ENCODE peak calls at places on chromosomes 5 and 9, in seven cellular contexts. E is kidney epithelial cell; C is fibroblast of villous mesenchyme; S is CD8-positive, alpha-beta T cell; G is cardiac fibroblast; O is cardiac muscle cell; Z is tibial nerve. X is an unnamed sample.

GRCh38 chr5:147901555-147901954 is 4.8 kb downstream of the C5orf46 start:
- DNase-seq in E (no peak), C (peak), S (no peak), G (peak), O (peak), Z (no peak), X (no peak)

GRCh38 chr5:1500411-1501091 is 23.2 kb downstream of the LPCAT1 start:
- DNase-seq in E (no peak), C (no peak), S (no peak), G (peak), O (peak), Z (peak), X (no peak)

GRCh38 chr5:154762261-154762660 is 7.1 kb downstream of the LARP1 start:
- DNase-seq in E (no peak), C (no peak), S (no peak), G (no peak), O (no peak), Z (no peak), X (no peak)

GRCh38 chr9:130537346-130538050 is 41.9 kb upstream of the FUBP3 start:
- DNase-seq in E (no peak), C (no peak), S (no peak), G (peak), O (peak), Z (no peak), X (no peak)

GRCh38 chr9:128550770-128551651 is 1.4 kb upstream of the SPTAN1 start:
- DNase-seq in E (no peak), C (peak), S (no peak), G (peak), O (peak), Z (no peak), X (no peak)

GRCh38 chr5:162096448-162096847 is 28.9 kb downstream of the GABRG2 start:
- DNase-seq in E (no peak), C (no peak), S (no peak), G (no peak), O (no peak), Z (no peak), X (peak)

GRCh38 chr9:69265891-69266290 is 59.1 kb upstream of the ENTREP1 start:
- DNase-seq in E (no peak), C (no peak), S (no peak), G (peak), O (peak), Z (no peak), X (no peak)

GRCh38 chr5:39648539-39649200 is 223.9 kb upstream of the DAB2 start:
- DNase-seq in E (peak), C (peak), S (no peak), G (no peak), O (no peak), Z (no peak), X (peak)

GRCh38 chr5:17398439-17398838 is 99.6 kb upstream of the TAF11L2 start:
- DNase-seq in E (peak), C (peak), S (no peak), G (peak), O (peak), Z (no peak), X (no peak)

GRCh38 chr5:158695595-158696330 is 404.0 kb downstream of the EBF1 start:
- DNase-seq in E (no peak), C (peak), S (peak), G (peak), O (peak), Z (peak), X (peak)
- TF ChIP-seq CTCF in E (peak), C (peak), S (peak), G (peak), O (peak), Z (peak), X (peak)

GRCh38 chr5:149271195-149271716 is 403 bp upstream of the AFAP1L1 start:
- DNase-seq in E (no peak), C (peak), S (no peak), G (no peak), O (no peak), Z (no peak), X (no peak)

GRCh38 chr5:149271717-149272558 is at the start of gene AFAP1L1:
- DNase-seq in E (no peak), C (peak), S (no peak), G (peak), O (peak), Z (peak), X (no peak)

GRCh38 chr5:149273950-149274349 is 2.3 kb downstream of the AFAP1L1 start:
- DNase-seq in E (no peak), C (no peak), S (no peak), G (no peak), O (no peak), Z (no peak), X (no peak)

GRCh38 chr5:149274964-149275363 is 3.3 kb downstream of the AFAP1L1 start:
- DNase-seq in E (no peak), C (no peak), S (no peak), G (peak), O (no peak), Z (no peak), X (no peak)

DNA sequence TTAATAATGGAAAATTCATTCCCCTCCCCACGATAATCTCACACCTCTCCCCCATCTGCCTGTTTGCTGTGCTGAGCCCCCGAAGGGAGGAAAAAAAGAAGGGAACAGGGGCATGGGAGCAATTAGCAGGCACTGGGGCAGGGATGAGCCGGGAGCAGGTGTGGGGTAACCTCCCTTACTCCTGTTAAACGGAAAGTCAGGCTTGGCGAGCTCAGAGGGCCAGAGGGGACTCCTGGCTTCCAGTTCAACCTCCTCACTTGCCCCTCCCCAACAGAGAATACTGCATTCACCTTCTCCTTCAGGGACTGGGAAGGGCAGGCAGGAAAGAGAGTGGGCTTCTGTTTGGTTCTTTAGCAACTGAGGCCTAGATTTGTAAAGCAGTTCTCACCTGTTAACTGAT is 1.6 kb downstream of the AFAP1L1 start:
- DNase-seq in E (no peak), C (no peak), S (no peak), G (no peak), O (no peak), Z (no peak), X (no peak)
- H3K4me3 ChIP-seq in E (no peak), C (no peak), S (no peak), G (no peak), O (no peak), Z (no peak), X (no peak)

DNA sequence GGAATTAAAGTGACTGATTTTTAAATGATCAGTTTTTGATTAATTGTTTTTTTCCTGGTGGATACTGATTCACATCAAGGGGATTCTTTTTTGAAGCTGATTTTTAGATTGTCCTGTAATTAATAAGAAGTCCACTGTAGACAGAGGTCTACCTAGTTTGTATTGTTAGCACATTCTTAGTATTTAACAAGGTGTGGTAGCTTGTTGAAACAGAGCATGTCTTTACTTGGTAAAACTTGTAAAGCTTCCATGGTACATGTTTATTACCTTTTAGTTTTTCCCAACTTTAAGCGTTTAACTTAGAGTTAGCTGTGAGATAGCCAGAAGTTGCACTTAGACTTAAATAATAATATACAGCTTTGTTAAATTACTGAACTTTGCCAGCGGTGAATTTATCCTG is 1.5 kb downstream of the BTF3 start:
- DNase-seq in E (no peak), C (no peak), S (no peak), G (no peak), O (no peak), Z (no peak), X (no peak)
- TF ChIP-seq CTCF in E (no peak), C (no peak), S (no peak), G (no peak), O (no peak), Z (no peak), X (no peak)

DNA sequence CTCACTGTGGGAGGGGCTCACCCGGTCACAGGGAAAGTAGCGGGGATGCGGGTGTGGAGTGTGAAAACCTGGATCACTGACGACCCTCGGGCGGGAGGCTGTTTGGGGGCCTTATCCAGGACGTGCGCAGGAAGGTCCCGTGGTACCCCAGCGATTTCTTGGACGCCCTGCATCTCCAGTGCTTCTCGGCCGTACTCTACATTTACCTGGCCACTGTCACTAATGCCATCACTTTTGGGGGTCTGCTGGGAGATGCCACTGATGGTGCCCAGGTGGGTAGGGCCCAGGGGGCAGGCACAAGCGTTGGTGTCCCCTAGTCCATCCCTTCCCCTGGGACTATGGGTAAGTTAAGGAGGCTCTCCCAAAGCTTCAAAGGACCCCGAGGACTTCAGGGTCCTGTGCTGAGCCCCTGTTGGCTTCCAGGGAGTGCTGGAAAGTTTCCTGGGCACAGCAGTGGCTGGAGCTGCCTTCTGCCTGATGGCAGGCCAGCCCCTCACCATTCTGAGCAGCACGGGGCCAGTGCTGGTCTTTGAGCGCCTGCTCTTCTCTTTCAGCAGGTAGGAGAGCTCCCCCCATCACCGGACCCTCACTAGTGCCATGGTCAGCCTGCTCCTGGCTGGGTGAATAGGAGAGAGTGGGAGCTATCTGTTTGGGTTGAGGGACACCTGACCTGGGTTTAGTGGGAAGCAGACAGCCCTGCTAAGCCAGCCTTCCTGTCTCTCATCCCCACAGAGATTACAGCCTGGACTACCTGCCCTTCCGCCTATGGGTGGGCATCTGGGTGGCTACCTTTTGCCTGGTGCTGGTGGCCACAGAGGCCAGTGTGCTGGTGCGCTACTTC is 3.9 kb downstream of the SLC4A9 start:
- DNase-seq in E (no peak), C (no peak), S (no peak), G (no peak), O (no peak), Z (no peak), X (no peak)
- H3K4me3 ChIP-seq in E (peak), C (peak), S (peak), G (peak), O (peak), Z (no peak), X (peak)

GRCh38 chr5:11892832-11893231 is 11.4 kb downstream of the CTNND2 start:
- DNase-seq in E (no peak), C (no peak), S (no peak), G (no peak), O (no peak), Z (no peak), X (no peak)

GRCh38 chr5:11894992-11895391 is 9.3 kb downstream of the CTNND2 start:
- DNase-seq in E (no peak), C (no peak), S (no peak), G (no peak), O (no peak), Z (no peak), X (no peak)

GRCh38 chr5:11888221-11888620 is 16.0 kb downstream of the CTNND2 start:
- DNase-seq in E (no peak), C (no peak), S (no peak), G (no peak), O (no peak), Z (no peak), X (no peak)

GRCh38 chr5:11890777-11891176 is 13.5 kb downstream of the CTNND2 start:
- DNase-seq in E (no peak), C (no peak), S (no peak), G (no peak), O (no peak), Z (no peak), X (no peak)
- TF ChIP-seq CTCF in E (no peak), C (no peak), S (no peak), G (no peak), O (no peak), Z (no peak), X (no peak)

GRCh38 chr5:150129454-150129812 is 26.2 kb downstream of the PDGFRB start:
- DNase-seq in E (no peak), C (no peak), S (no peak), G (no peak), O (no peak), Z (no peak), X (no peak)
- H3K4me3 ChIP-seq in E (no peak), C (no peak), S (no peak), G (no peak), O (no peak), Z (no peak), X (no peak)

GRCh38 chr9:304519-305185 is 90.0 kb downstream of the DOCK8 start:
- DNase-seq in E (peak), C (no peak), S (no peak), G (no peak), O (no peak), Z (no peak), X (no peak)

GRCh38 chr9:304106-304505 is 89.4 kb downstream of the DOCK8 start:
- DNase-seq in E (no peak), C (no peak), S (no peak), G (no peak), O (no peak), Z (no peak), X (no peak)

GRCh38 chr9:311837-312236 is 97.2 kb downstream of the DOCK8 start:
- DNase-seq in E (no peak), C (no peak), S (no peak), G (no peak), O (no peak), Z (no peak), X (no peak)

GRCh38 chr9:303502-303901 is 88.8 kb downstream of the DOCK8 start:
- DNase-seq in E (no peak), C (no peak), S (no peak), G (no peak), O (no peak), Z (no peak), X (no peak)

DNA sequence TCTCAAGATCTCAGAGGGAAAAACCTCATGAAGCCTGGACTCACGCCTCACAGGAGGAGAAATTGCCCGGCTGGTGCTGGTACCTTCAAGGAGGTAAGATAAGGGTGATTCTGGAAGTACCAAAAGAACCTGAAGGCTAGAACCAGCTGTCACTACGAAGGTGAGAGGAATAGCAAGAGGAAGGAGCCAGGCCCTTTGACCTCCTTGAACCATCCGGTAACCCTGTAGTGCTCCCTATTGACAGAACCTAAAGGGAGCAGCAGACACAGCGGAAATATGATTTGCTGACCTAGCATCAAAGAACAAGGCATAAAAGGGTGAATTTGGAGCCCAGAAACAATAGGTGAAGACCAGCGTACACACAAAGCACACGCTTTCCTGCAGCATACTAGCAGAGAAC is 92.2 kb downstream of the DOCK8 start:
- DNase-seq in E (no peak), C (peak), S (peak), G (no peak), O (peak), Z (no peak), X (peak)
- TF ChIP-seq CTCF in E (no peak), C (no peak), S (no peak), G (no peak), O (no peak), Z (no peak), X (peak)

X was measured in GM12865.